ENCODE peak calls at places on chromosome 22, in eight cellular contexts. J, D, V, P, X, M, R and H are unnamed samples.

GRCh38 chr22:16970446-16970845 is 37.6 kb downstream of the GAB4 start:
- DNase-seq in D (no peak), J (no peak), M (no peak), X (no peak), R (no peak), V (no peak), P (no peak), H (no peak)

GRCh38 chr22:23836281-23836680 is 2.5 kb downstream of the DERL3 start:
- DNase-seq in R (no peak), X (no peak), V (no peak), D (peak; percentile 31), P (no peak), J (no peak), M (no peak), H (no peak)

GRCh38 chr22:45031629-45032403 is 22.0 kb upstream of the PHF21B start:
- DNase-seq in P (no peak), J (no peak), V (no peak), X (no peak), D (no peak), R (no peak), M (no peak), H (no peak)

GRCh38 chr22:44373234-44373633 is 60.5 kb upstream of the SHISAL1 start:
- DNase-seq in X (no peak), R (no peak), P (no peak), J (no peak), D (peak; percentile 20), V (no peak), M (no peak), H (no peak)

GRCh38 chr22:29907753-29908515 is 25.0 kb downstream of the MTMR3 start:
- DNase-seq in P (peak; percentile 4), M (peak; percentile 75), D (peak; percentile 82), V (no peak), J (peak; percentile 31), X (no peak), R (peak; percentile 93), H (no peak)

GRCh38 chr22:27748355-27749168 is 53.0 kb downstream of the MN1 start:
- DNase-seq in R (peak; percentile 81), V (no peak), P (no peak), X (no peak), D (no peak), J (no peak), M (no peak), H (no peak)

GRCh38 chr22:50425179-50425916 is 49.5 kb downstream of the SBF1 start:
- DNase-seq in J (no peak), M (no peak), D (no peak), R (no peak), P (no peak), X (no peak), V (no peak), H (no peak)

GRCh38 chr22:45450931-45451651 is 37.6 kb downstream of the RIBC2 start:
- DNase-seq in J (no peak), V (no peak), M (peak; percentile 78), D (no peak), R (peak; percentile 88), P (no peak), X (no peak), H (no peak)

GRCh38 chr22:29625090-29625825 is 21.8 kb downstream of the NF2 start:
- DNase-seq in D (peak; percentile 62), M (peak; percentile 60), P (peak; percentile 58), V (peak; percentile 31), J (peak; percentile 68), X (peak; percentile 11), R (peak; percentile 78), H (peak; percentile 22)

GRCh38 chr22:48403521-48403921 is 1424.2 kb downstream of the BRD1 start:
- DNase-seq in V (no peak), X (no peak), M (no peak), D (no peak), P (no peak), J (no peak), R (no peak), H (no peak)

GRCh38 chr22:37045958-37046357 is 5.6 kb upstream of the KCTD17 start:
- DNase-seq in D (no peak), P (peak; percentile 30), M (peak; percentile 30), X (no peak), V (peak; percentile 31), R (peak; percentile 72), J (no peak), H (no peak)

GRCh38 chr22:49211176-49211575 is 616.5 kb downstream of the BRD1 start:
- DNase-seq in P (no peak), X (no peak), R (no peak), D (peak; percentile 19), M (no peak), J (no peak), V (no peak), H (no peak)

GRCh38 chr22:44410396-44411056 is 87.5 kb downstream of the RTL6 start:
- DNase-seq in D (peak; percentile 33), R (no peak), V (no peak), J (no peak), X (no peak), P (no peak), M (no peak), H (no peak)

GRCh38 chr22:45217806-45218205 is 22.9 kb downstream of the KIAA0930 start:
- DNase-seq in J (no peak), V (no peak), X (no peak), P (no peak), D (peak; percentile 24), R (no peak), M (no peak), H (no peak)